ENCODE peak calls at places on chromosomes 11 and 22, in ten cellular contexts. D is stimulated activated CD4-positive, alpha-beta T cell treated with anti-CD3 and anti-CD28 coated beads, Interleukin-2, amount 100 ng/mL, for 48 hours; O is epithelial cell of esophagus; V is activated T-cell treated with anti-CD3 and anti-CD28 coated beads for 48 hours; S is fibroblast of the aortic adventitia; Z is COR-L47; B is fibroblast of pulmonary artery; H is CD8-positive, alpha-beta memory T cell; W is amniotic epithelial cell; Q is pons. G is an unnamed sample.

GRCh38 chr11:78313181-78313788 is 104.3 kb downstream of the GAB2 start:
- DNase-seq in S (peak; percentile 75), Z (peak; percentile 24), W (peak; percentile 91), O (peak; percentile 87), D (no peak), B (peak; percentile 83), H (no peak), V (no peak), Q (peak; percentile 86), G (no peak)

GRCh38 chr22:22565991-22566390 is 6.9 kb upstream of the PRAME start:
- DNase-seq in Q (no peak), S (no peak), Z (no peak), D (no peak), V (no peak), B (peak; percentile 62), O (peak; percentile 25), W (peak; percentile 58), H (no peak), G (no peak)

GRCh38 chr11:83836883-83837654 is 550.9 kb upstream of the CCDC90B start:
- DNase-seq in H (no peak), Q (peak; percentile 86), Z (peak; percentile 51), D (peak; percentile 2), B (peak; percentile 61), O (peak; percentile 59), V (no peak), S (peak; percentile 50), W (peak; percentile 44), G (peak; percentile 6)

GRCh38 chr11:75492181-75492820 is 33.4 kb downstream of the GDPD5 start:
- DNase-seq in O (peak; percentile 62), W (no peak), Q (no peak), D (peak; percentile 31), S (no peak), V (peak; percentile 43), Z (no peak), H (peak; percentile 20), B (no peak), G (peak; percentile 39)

GRCh38 chr11:100632970-100633452 is 54.1 kb upstream of the ARHGAP42 start:
- DNase-seq in B (peak; percentile 69), Z (peak; percentile 64), H (no peak), D (no peak), V (no peak), S (peak; percentile 31), Q (peak; percentile 22), W (peak; percentile 26), O (no peak), G (no peak)

GRCh38 chr11:57659669-57660068 is 2.1 kb downstream of the CLP1 start:
- DNase-seq in D (no peak), S (no peak), Q (no peak), Z (no peak), W (no peak), V (no peak), H (no peak), B (no peak), O (no peak), G (no peak)

GRCh38 chr11:44304091-44305084 is 5.6 kb downstream of the ALX4 start:
- DNase-seq in H (no peak), O (no peak), Z (no peak), S (no peak), V (no peak), Q (no peak), W (no peak), B (no peak), D (no peak), G (no peak)

GRCh38 chr22:47374901-47375575 is 612.6 kb downstream of the TBC1D22A start:
- DNase-seq in W (no peak), Q (no peak), D (no peak), S (no peak), Z (no peak), V (no peak), O (no peak), B (no peak), H (no peak), G (no peak)

GRCh38 chr11:64123679-64124078 is 42.2 kb downstream of the MACROD1 start:
- DNase-seq in Z (no peak), W (no peak), B (no peak), V (no peak), O (no peak), Q (no peak), D (no peak), H (no peak), S (no peak), G (no peak)

GRCh38 chr22:23116506-23117263 is 25.1 kb downstream of the RSPH14 start:
- DNase-seq in O (no peak), W (no peak), Q (no peak), D (no peak), S (no peak), H (no peak), B (no peak), V (no peak), Z (no peak), G (no peak)

GRCh38 chr11:117911694-117912093 is 17.5 kb downstream of the TMPRSS13 start:
- DNase-seq in V (no peak), Q (no peak), W (no peak), O (no peak), B (no peak), H (no peak), D (no peak), Z (no peak), S (no peak), G (no peak)

GRCh38 chr11:66227700-66228099 is 40.7 kb upstream of the RAB1B start:
- DNase-seq in B (no peak), Q (no peak), O (no peak), W (no peak), V (no peak), Z (no peak), S (no peak), D (no peak), H (no peak), G (no peak)

GRCh38 chr11:115325523-115325922 is 178.7 kb downstream of the CADM1 start:
- DNase-seq in D (no peak), Q (no peak), B (no peak), V (no peak), H (no peak), S (no peak), Z (no peak), W (no peak), O (no peak), G (no peak)

GRCh38 chr22:19853058-19853878 is 1.4 kb downstream of the GNB1L start:
- DNase-seq in O (no peak), B (no peak), W (no peak), D (no peak), Q (no peak), Z (no peak), H (no peak), V (no peak), S (no peak), G (no peak)

GRCh38 chr11:76184551-76184993 is 21.7 kb downstream of the WNT11 start:
- DNase-seq in Z (no peak), O (no peak), W (peak; percentile 23), S (peak; percentile 33), V (no peak), B (peak; percentile 67), H (no peak), D (no peak), Q (no peak), G (no peak)